ENCODE peak calls at places on chromosomes 16 and 17, in eight cellular contexts. One of them, this sample, is unnamed.

GRCh38 chr16:89860747-89861304 is 12.6 kb upstream of the TCF25 start:
- DNase-seq in uterus: peak
- DNase-seq in neural crest cell: peak
- DNase-seq in foreskin fibroblast: peak
- DNase-seq in Calu3: peak
- DNase-seq in stomach: peak
- DNase-seq in HFF-Myc: no peak
- DNase-seq in activated B cell treated with CpG ODN at 0.5 μM for 24 hours: peak
- DNase-seq in this sample: peak

GRCh38 chr17:39281806-39282205 is 56.1 kb upstream of the STAC2 start:
- DNase-seq in uterus: no peak
- DNase-seq in neural crest cell: no peak
- DNase-seq in foreskin fibroblast: peak
- DNase-seq in Calu3: no peak
- DNase-seq in stomach: no peak
- DNase-seq in HFF-Myc: no peak
- DNase-seq in activated B cell treated with CpG ODN at 0.5 μM for 24 hours: no peak
- DNase-seq in this sample: no peak

GRCh38 chr16:87613961-87614360 is 11.7 kb downstream of the JPH3 start:
- DNase-seq in uterus: no peak
- DNase-seq in neural crest cell: no peak
- DNase-seq in foreskin fibroblast: no peak
- DNase-seq in Calu3: no peak
- DNase-seq in stomach: no peak
- DNase-seq in HFF-Myc: no peak
- DNase-seq in activated B cell treated with CpG ODN at 0.5 μM for 24 hours: no peak
- DNase-seq in this sample: no peak

GRCh38 chr17:45228985-45229517 is 7.4 kb downstream of the FMNL1 start:
- DNase-seq in uterus: peak
- DNase-seq in neural crest cell: no peak
- DNase-seq in foreskin fibroblast: peak
- DNase-seq in Calu3: peak
- DNase-seq in stomach: peak
- DNase-seq in HFF-Myc: peak
- DNase-seq in activated B cell treated with CpG ODN at 0.5 μM for 24 hours: peak
- DNase-seq in this sample: peak

GRCh38 chr16:66271074-66272060 is 95.1 kb upstream of the CDH5 start:
- DNase-seq in uterus: no peak
- DNase-seq in neural crest cell: no peak
- DNase-seq in foreskin fibroblast: peak
- DNase-seq in Calu3: no peak
- DNase-seq in stomach: no peak
- DNase-seq in HFF-Myc: no peak
- DNase-seq in activated B cell treated with CpG ODN at 0.5 μM for 24 hours: no peak
- DNase-seq in this sample: no peak

GRCh38 chr17:31857920-31858646 is 961 bp downstream of the COPRS start:
- DNase-seq in uterus: no peak
- DNase-seq in neural crest cell: no peak
- DNase-seq in foreskin fibroblast: peak
- DNase-seq in Calu3: no peak
- DNase-seq in stomach: no peak
- DNase-seq in HFF-Myc: no peak
- DNase-seq in activated B cell treated with CpG ODN at 0.5 μM for 24 hours: no peak
- DNase-seq in this sample: no peak

GRCh38 chr16:23670137-23670776 is 8.4 kb upstream of the PLK1 start:
- DNase-seq in uterus: no peak
- DNase-seq in neural crest cell: no peak
- DNase-seq in foreskin fibroblast: peak
- DNase-seq in Calu3: no peak
- DNase-seq in stomach: no peak
- DNase-seq in HFF-Myc: no peak
- DNase-seq in activated B cell treated with CpG ODN at 0.5 μM for 24 hours: no peak
- DNase-seq in this sample: no peak

GRCh38 chr17:4594406-4595349 is 10.3 kb downstream of the SMTNL2 start:
- DNase-seq in uterus: no peak
- DNase-seq in neural crest cell: peak
- DNase-seq in foreskin fibroblast: no peak
- DNase-seq in Calu3: peak
- DNase-seq in stomach: peak
- DNase-seq in HFF-Myc: no peak
- DNase-seq in activated B cell treated with CpG ODN at 0.5 μM for 24 hours: no peak
- DNase-seq in this sample: no peak

GRCh38 chr16:89917773-89918452 is 749 bp upstream of the MC1R start:
- DNase-seq in uterus: peak
- DNase-seq in neural crest cell: peak
- DNase-seq in foreskin fibroblast: peak
- DNase-seq in Calu3: peak
- DNase-seq in stomach: peak
- DNase-seq in HFF-Myc: no peak
- DNase-seq in activated B cell treated with CpG ODN at 0.5 μM for 24 hours: peak
- DNase-seq in this sample: peak

GRCh38 chr16:8951447-8952280 is 12.0 kb downstream of the USP7 start:
- DNase-seq in uterus: no peak
- DNase-seq in neural crest cell: no peak
- DNase-seq in foreskin fibroblast: no peak
- DNase-seq in Calu3: no peak
- DNase-seq in stomach: no peak
- DNase-seq in HFF-Myc: no peak
- DNase-seq in activated B cell treated with CpG ODN at 0.5 μM for 24 hours: no peak
- DNase-seq in this sample: no peak

GRCh38 chr17:46853896-46854444 is 2.6 kb downstream of the WNT9B start:
- DNase-seq in uterus: no peak
- DNase-seq in neural crest cell: no peak
- DNase-seq in foreskin fibroblast: peak
- DNase-seq in Calu3: no peak
- DNase-seq in stomach: no peak
- DNase-seq in HFF-Myc: no peak
- DNase-seq in activated B cell treated with CpG ODN at 0.5 μM for 24 hours: no peak
- DNase-seq in this sample: no peak

GRCh38 chr16:77853125-77853524 is 64.8 kb downstream of the VAT1L start:
- DNase-seq in uterus: no peak
- DNase-seq in neural crest cell: no peak
- DNase-seq in foreskin fibroblast: no peak
- DNase-seq in Calu3: no peak
- DNase-seq in stomach: no peak
- DNase-seq in HFF-Myc: no peak
- DNase-seq in activated B cell treated with CpG ODN at 0.5 μM for 24 hours: no peak
- DNase-seq in this sample: no peak

GRCh38 chr16:20781697-20782096 is 17.9 kb downstream of the ACSM3 start:
- DNase-seq in uterus: no peak
- DNase-seq in neural crest cell: no peak
- DNase-seq in foreskin fibroblast: no peak
- DNase-seq in Calu3: no peak
- DNase-seq in stomach: no peak
- DNase-seq in HFF-Myc: no peak
- DNase-seq in activated B cell treated with CpG ODN at 0.5 μM for 24 hours: no peak
- DNase-seq in this sample: no peak
- TF ChIP-seq CTCF in uterus: no peak
- TF ChIP-seq CTCF in neural crest cell: no peak
- TF ChIP-seq CTCF in foreskin fibroblast: no peak
- TF ChIP-seq CTCF in Calu3: no peak
- TF ChIP-seq CTCF in stomach: no peak
- TF ChIP-seq CTCF in HFF-Myc: no peak
- TF ChIP-seq CTCF in activated B cell treated with CpG ODN at 0.5 μM for 24 hours: no peak
- TF ChIP-seq CTCF in this sample: no peak

DNA sequence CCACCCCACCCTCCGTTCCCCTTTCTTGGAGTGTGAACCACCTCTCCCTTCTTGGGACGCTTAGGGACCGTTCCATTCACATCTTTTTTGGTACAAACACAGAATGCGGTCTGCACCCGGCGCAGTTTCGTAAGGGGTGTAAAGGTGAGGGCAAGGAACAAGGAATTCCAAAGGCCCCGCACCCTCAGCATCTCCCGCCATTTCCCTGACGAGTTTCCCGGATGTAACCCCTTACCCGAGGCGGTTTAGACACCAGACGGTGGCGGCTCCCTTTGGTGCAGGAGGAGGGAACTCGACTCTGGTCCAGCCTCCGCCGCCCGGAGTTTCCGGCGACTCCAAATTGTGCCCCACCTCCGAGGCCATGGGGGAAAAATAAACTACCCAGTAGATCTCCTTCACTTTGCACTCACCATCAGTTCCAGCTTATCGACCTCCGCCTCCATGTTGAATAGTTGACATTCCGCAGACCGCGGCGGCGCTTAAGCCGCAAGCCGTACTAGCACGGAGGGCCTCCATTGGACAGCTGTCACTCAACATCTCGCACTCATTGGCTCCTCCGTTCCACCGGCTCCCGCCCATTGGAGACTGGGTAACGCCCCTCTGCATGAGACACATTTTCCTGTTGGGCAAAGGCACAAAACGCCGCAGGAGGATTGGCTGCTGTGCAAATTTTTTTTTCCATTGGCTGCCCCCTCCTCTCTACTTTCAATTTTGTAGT is at the start of gene SKA2:
- DNase-seq in uterus: peak
- DNase-seq in neural crest cell: peak
- DNase-seq in foreskin fibroblast: no peak
- DNase-seq in Calu3: peak
- DNase-seq in stomach: peak
- DNase-seq in HFF-Myc: peak
- DNase-seq in activated B cell treated with CpG ODN at 0.5 μM for 24 hours: peak
- DNase-seq in this sample: peak
- TF ChIP-seq CTCF in uterus: no peak
- TF ChIP-seq CTCF in neural crest cell: no peak
- TF ChIP-seq CTCF in foreskin fibroblast: no peak
- TF ChIP-seq CTCF in Calu3: no peak
- TF ChIP-seq CTCF in stomach: no peak
- TF ChIP-seq CTCF in HFF-Myc: no peak
- TF ChIP-seq CTCF in activated B cell treated with CpG ODN at 0.5 μM for 24 hours: no peak
- TF ChIP-seq CTCF in this sample: no peak

GRCh38 chr17:83196088-83196765 is 116.8 kb downstream of the METRNL start:
- DNase-seq in uterus: no peak
- DNase-seq in neural crest cell: no peak
- DNase-seq in foreskin fibroblast: peak
- DNase-seq in Calu3: no peak
- DNase-seq in stomach: no peak
- DNase-seq in HFF-Myc: no peak
- DNase-seq in activated B cell treated with CpG ODN at 0.5 μM for 24 hours: peak
- DNase-seq in this sample: no peak
- TF ChIP-seq CTCF in uterus: no peak
- TF ChIP-seq CTCF in neural crest cell: no peak
- TF ChIP-seq CTCF in foreskin fibroblast: no peak
- TF ChIP-seq CTCF in Calu3: no peak
- TF ChIP-seq CTCF in stomach: no peak
- TF ChIP-seq CTCF in HFF-Myc: peak
- TF ChIP-seq CTCF in activated B cell treated with CpG ODN at 0.5 μM for 24 hours: no peak
- TF ChIP-seq CTCF in this sample: no peak

GRCh38 chr17:19336938-19337711 is 25.4 kb downstream of the B9D1 start:
- DNase-seq in uterus: peak
- DNase-seq in neural crest cell: no peak
- DNase-seq in foreskin fibroblast: no peak
- DNase-seq in Calu3: no peak
- DNase-seq in stomach: peak
- DNase-seq in HFF-Myc: no peak
- DNase-seq in activated B cell treated with CpG ODN at 0.5 μM for 24 hours: no peak
- DNase-seq in this sample: no peak
- TF ChIP-seq CTCF in uterus: peak
- TF ChIP-seq CTCF in neural crest cell: no peak
- TF ChIP-seq CTCF in foreskin fibroblast: no peak
- TF ChIP-seq CTCF in Calu3: no peak
- TF ChIP-seq CTCF in stomach: no peak
- TF ChIP-seq CTCF in HFF-Myc: peak
- TF ChIP-seq CTCF in activated B cell treated with CpG ODN at 0.5 μM for 24 hours: no peak
- TF ChIP-seq CTCF in this sample: no peak

DNA sequence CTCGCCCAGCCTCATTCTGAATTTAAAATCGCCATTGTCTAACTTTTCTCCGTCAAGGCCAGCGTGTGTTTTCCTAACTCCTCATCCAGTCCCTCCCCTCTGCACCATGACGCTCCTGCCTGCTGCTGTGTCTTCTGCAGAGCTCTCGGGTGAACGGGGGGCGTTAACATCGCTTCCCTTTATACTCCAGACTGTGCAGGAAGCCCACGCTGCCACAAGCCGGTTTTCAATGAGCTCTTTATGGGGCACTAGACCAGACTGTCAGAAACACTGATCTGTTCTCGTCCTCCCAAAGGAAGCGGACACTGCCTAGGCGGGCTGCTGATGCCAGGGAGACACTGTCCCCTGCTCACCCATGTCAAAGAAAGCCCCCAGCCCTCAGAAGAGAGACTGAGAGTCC is 13.3 kb downstream of the AANAT start:
- DNase-seq in uterus: no peak
- DNase-seq in neural crest cell: peak
- DNase-seq in foreskin fibroblast: no peak
- DNase-seq in Calu3: no peak
- DNase-seq in stomach: no peak
- DNase-seq in HFF-Myc: no peak
- DNase-seq in activated B cell treated with CpG ODN at 0.5 μM for 24 hours: no peak
- DNase-seq in this sample: no peak
- TF ChIP-seq CTCF in uterus: no peak
- TF ChIP-seq CTCF in neural crest cell: no peak
- TF ChIP-seq CTCF in foreskin fibroblast: no peak
- TF ChIP-seq CTCF in Calu3: no peak
- TF ChIP-seq CTCF in stomach: no peak
- TF ChIP-seq CTCF in HFF-Myc: no peak
- TF ChIP-seq CTCF in activated B cell treated with CpG ODN at 0.5 μM for 24 hours: no peak
- TF ChIP-seq CTCF in this sample: no peak

GRCh38 chr17:42428141-42428944 is 5.3 kb upstream of the CAVIN1 start:
- DNase-seq in uterus: no peak
- DNase-seq in neural crest cell: peak
- DNase-seq in foreskin fibroblast: peak
- DNase-seq in Calu3: peak
- DNase-seq in stomach: peak
- DNase-seq in HFF-Myc: peak
- DNase-seq in activated B cell treated with CpG ODN at 0.5 μM for 24 hours: no peak
- DNase-seq in this sample: peak
- TF ChIP-seq CTCF in uterus: peak
- TF ChIP-seq CTCF in neural crest cell: peak
- TF ChIP-seq CTCF in foreskin fibroblast: peak
- TF ChIP-seq CTCF in Calu3: peak
- TF ChIP-seq CTCF in stomach: peak
- TF ChIP-seq CTCF in HFF-Myc: peak
- TF ChIP-seq CTCF in activated B cell treated with CpG ODN at 0.5 μM for 24 hours: no peak
- TF ChIP-seq CTCF in this sample: peak

DNA sequence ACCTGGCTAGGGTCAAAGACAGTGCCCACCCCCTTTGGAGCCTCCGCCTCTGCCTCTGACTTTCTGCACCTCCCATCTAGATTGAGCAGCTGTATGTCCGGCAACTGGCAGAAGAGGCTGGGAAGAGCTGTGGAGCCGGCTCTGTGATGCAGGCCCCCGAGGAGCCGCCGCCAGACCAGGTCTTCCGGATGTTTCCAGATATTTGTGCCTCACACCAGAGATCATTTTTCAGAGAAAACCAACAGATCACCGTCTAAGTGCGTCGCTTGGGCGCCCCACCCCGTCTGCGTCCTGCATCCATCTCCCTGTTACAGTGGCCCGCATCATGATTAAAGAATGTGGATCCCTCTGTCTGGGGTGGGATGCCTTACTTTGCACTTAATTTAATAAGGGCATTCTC is 22.1 kb downstream of the IRF8 start:
- DNase-seq in uterus: no peak
- DNase-seq in neural crest cell: no peak
- DNase-seq in foreskin fibroblast: no peak
- DNase-seq in Calu3: no peak
- DNase-seq in stomach: no peak
- DNase-seq in HFF-Myc: no peak
- DNase-seq in activated B cell treated with CpG ODN at 0.5 μM for 24 hours: no peak
- DNase-seq in this sample: no peak
- TF ChIP-seq CTCF in uterus: no peak
- TF ChIP-seq CTCF in neural crest cell: no peak
- TF ChIP-seq CTCF in foreskin fibroblast: no peak
- TF ChIP-seq CTCF in Calu3: no peak
- TF ChIP-seq CTCF in stomach: no peak
- TF ChIP-seq CTCF in HFF-Myc: no peak
- TF ChIP-seq CTCF in activated B cell treated with CpG ODN at 0.5 μM for 24 hours: no peak
- TF ChIP-seq CTCF in this sample: no peak